ENCODE peak calls at places on chromosomes 12 and 14, in six cellular contexts. T, Q, A, O, I and K are unnamed samples. For H3K27me3, the result is how much of the 10 kb centered on the place peaks cover.

GRCh38 chr12:105271364-105271763 is 35.4 kb upstream of the APPL2 start:
- DNase-seq in A (no peak), T (no peak), O (no peak), I (no peak), Q (no peak), K (no peak)

GRCh38 chr14:99255621-99256482 is 16.1 kb downstream of the BCL11B start:
- DNase-seq in O (no peak), T (no peak), A (no peak), I (no peak), Q (no peak), K (no peak)

GRCh38 chr14:99395904-99396530 is 84.6 kb downstream of the SETD3 start:
- DNase-seq in A (no peak), T (no peak), Q (no peak), O (no peak), I (peak), K (no peak)

GRCh38 chr14:66920196-66920595 is 269.0 kb upstream of the GARIN2 start:
- DNase-seq in I (no peak), Q (no peak), O (no peak), T (no peak), A (no peak), K (no peak)

GRCh38 chr12:80830533-80831088 is 107.1 kb downstream of the LIN7A start:
- DNase-seq in A (no peak), I (no peak), O (no peak), Q (no peak), T (no peak), K (no peak)

GRCh38 chr14:34946699-34947098 is 36.1 kb upstream of the SRP54 start:
- DNase-seq in T (no peak), Q (no peak), O (no peak), I (no peak), A (no peak), K (no peak)

GRCh38 chr12:68291396-68292036 is 38.1 kb upstream of the IL22 start:
- DNase-seq in T (no peak), Q (no peak), A (no peak), I (no peak), O (no peak), K (no peak)

GRCh38 chr14:99479903-99480855 is 480 bp downstream of the SETD3 start:
- DNase-seq in T (peak), O (peak), I (peak), A (peak), Q (peak), K (peak)

GRCh38 chr12:103868215-103868614 is 27.2 kb upstream of the NT5DC3 start:
- DNase-seq in O (no peak), A (no peak), T (no peak), Q (no peak), I (no peak), K (no peak)

GRCh38 chr14:51697848-51698247 is 46.1 kb downstream of the FRMD6 start:
- DNase-seq in O (no peak), I (no peak), T (no peak), Q (no peak), A (no peak), K (no peak)

GRCh38 chr12:64633940-64634337 is 23.6 kb downstream of the RASSF3 start:
- DNase-seq in I (no peak), Q (peak), O (peak), A (no peak), T (peak), K (no peak)

GRCh38 chr12:1741154-1741949 is 50.5 kb downstream of the ADIPOR2 start:
- DNase-seq in A (no peak), I (no peak), O (no peak), T (no peak), Q (no peak), K (no peak)

GRCh38 chr12:53195516-53196420 is 11.3 kb downstream of the ITGB7 start:
- DNase-seq in A (no peak), Q (peak), I (no peak), O (no peak), T (no peak), K (no peak)
- H3K27me3 ChIP-seq in A (half or more), Q (under half), I (under half), O (under half), T (under half), K (under half)

DNA sequence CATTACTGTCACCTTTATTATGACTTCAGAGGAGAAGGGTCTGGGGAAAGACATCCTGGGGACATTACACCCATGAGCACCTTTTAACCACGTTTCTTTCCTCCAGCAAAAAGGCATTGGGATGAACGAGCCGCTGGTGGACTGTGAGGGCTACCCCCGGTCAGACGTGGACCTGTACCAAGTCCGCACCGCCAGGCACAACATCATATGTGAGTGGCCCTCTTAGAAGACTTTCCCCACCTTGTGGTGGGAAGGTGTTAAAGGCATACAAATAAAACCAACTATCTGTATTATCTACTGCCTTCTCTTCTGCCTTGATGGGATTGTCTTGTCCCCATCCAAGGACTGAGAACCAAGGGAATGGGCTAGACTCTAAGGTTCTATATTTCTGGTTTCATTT is 6.0 kb downstream of the PSMD9 start:
- DNase-seq in Q (no peak), A (peak), O (peak), T (peak), I (no peak), K (no peak)
- H3K27ac ChIP-seq in Q (no peak), A (no peak), O (no peak), T (peak), I (no peak), K (peak)

GRCh38 chr12:460301-461230 is 827 bp downstream of the B4GALNT3 start:
- DNase-seq in Q (peak), O (peak), I (peak), A (peak), T (peak), K (no peak)

GRCh38 chr12:459430-460258 is at the start of gene B4GALNT3:
- DNase-seq in I (peak), Q (peak), T (peak), A (peak), O (peak), K (no peak)

GRCh38 chr12:461425-461824 is 1.7 kb downstream of the B4GALNT3 start:
- DNase-seq in T (peak), A (no peak), Q (no peak), I (no peak), O (no peak), K (no peak)

GRCh38 chr12:457676-458075 is 2.1 kb upstream of the B4GALNT3 start:
- DNase-seq in O (no peak), T (no peak), Q (no peak), I (no peak), A (no peak), K (no peak)

DNA sequence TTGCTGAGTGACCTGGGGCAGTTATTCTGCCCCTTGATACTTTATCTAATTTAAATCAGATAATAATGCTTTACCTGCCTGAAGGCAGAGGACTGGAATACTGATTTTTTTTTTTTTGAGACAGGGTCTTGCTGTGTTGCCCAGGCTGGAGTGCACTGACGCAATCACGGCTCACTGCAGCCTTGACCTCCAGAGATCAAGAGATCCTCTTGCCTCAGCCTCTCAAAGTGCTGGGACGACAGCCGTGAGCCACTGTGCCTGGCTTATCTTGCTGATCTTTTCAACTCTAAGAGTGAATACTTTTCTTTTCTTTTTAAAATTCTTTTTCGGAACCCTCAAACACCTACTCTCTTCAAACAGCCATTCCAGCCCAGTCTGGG is 699 bp upstream of the B4GALNT3 start:
- DNase-seq in I (no peak), Q (no peak), O (no peak), T (no peak), A (no peak), K (no peak)
- H3K27me3 ChIP-seq in I (under half), Q (under half), O (under half), T (under half), A (under half), K (under half)

GRCh38 chr12:8911606-8912268 is 2.6 kb upstream of the PHC1 start:
- DNase-seq in Q (no peak), O (no peak), I (no peak), A (no peak), T (no peak), K (no peak)
- H3K27ac ChIP-seq in Q (no peak), O (no peak), I (no peak), A (peak), T (peak), K (no peak)

DNA sequence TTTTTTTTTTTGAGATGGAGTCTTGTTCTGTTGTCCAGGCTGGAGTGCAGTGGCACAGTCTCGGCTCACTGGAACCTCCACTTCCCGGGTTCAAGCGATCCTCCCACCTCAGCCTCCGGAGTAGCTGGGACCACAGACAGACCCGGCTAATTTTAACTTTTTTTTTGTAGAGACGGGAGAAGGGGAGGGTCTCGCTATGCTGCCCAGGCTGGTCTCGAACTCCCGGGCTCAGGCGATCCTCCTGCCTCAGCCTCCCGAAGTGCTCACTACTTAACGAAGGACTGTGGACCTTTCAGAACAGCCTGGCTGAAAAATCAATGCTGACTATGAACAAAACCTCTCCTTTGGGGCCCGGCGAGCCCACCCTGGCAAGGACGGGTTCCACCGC is 10.9 kb downstream of the SLC6A12 start:
- DNase-seq in O (no peak), A (no peak), T (no peak), Q (no peak), I (no peak), K (no peak)
- H3K27me3 ChIP-seq in O (under half), A (half or more), T (under half), Q (under half), I (under half), K (under half)

GRCh38 chr12:122978507-122978955 is 1.9 kb upstream of the ARL6IP4 start:
- DNase-seq in A (no peak), Q (peak), O (no peak), T (no peak), I (no peak), K (peak)
- H3K27ac ChIP-seq in A (no peak), Q (no peak), O (no peak), T (no peak), I (no peak), K (no peak)

DNA sequence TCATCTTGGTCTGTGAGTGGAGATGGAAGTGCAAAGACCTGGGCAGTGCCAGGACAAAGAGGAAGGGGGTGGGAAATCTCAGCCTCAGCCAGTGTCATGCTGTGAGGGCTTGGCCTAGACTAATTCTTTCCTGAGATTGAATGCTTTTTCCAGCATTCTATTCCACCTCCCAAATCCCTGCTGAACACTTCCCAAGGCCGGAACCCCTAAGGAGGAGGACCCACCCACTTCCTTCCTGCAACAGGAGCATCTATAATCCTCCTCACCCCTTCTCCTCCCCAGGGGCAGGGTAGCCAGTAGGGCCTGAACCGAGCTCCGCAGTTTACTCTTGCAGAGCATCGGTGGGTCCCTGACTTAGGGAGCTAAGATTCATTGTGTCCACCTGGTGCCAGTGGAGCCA is 3.2 kb downstream of the PLEKHD1 start:
- DNase-seq in T (no peak), Q (no peak), I (no peak), O (no peak), A (peak), K (no peak)
- H3K27me3 ChIP-seq in T (half or more), Q (under half), I (half or more), O (under half), A (half or more), K (under half)

GRCh38 chr14:31388687-31389413 is 31.5 kb downstream of the HEATR5A start:
- DNase-seq in O (no peak), I (no peak), Q (no peak), A (no peak), T (peak), K (no peak)
- H3K27ac ChIP-seq in O (peak), I (no peak), Q (no peak), A (no peak), T (no peak), K (no peak)